ENCODE peak calls at places on chromosomes 13 and 19, in seven cellular contexts. One of them, this sample, is unnamed.

GRCh38 chr13:36454121-36454520 is 21.8 kb downstream of the CCNA1 start:
- DNase-seq in HCT116: no peak
- DNase-seq in GM12878: no peak
- DNase-seq in A549: no peak
- DNase-seq in K562: no peak
- DNase-seq in IMR-90: no peak
- DNase-seq in H1: no peak
- DNase-seq in this sample: no peak

GRCh38 chr13:96678801-96679200 is 315.5 kb downstream of the OXGR1 start:
- DNase-seq in H1: no peak
- DNase-seq in A549: no peak
- DNase-seq in K562: no peak
- DNase-seq in GM12878: no peak
- DNase-seq in HCT116: no peak
- DNase-seq in IMR-90: no peak
- DNase-seq in this sample: no peak

GRCh38 chr13:29937836-29938235 is 87.4 kb upstream of the UBL3 start:
- DNase-seq in HCT116: no peak
- DNase-seq in H1: no peak
- DNase-seq in GM12878: no peak
- DNase-seq in A549: no peak
- DNase-seq in K562: no peak
- DNase-seq in IMR-90: no peak
- DNase-seq in this sample: no peak

GRCh38 chr19:46670874-46671273 is 9.9 kb upstream of the DACT3 start:
- DNase-seq in A549: no peak
- DNase-seq in H1: no peak
- DNase-seq in HCT116: no peak
- DNase-seq in K562: no peak
- DNase-seq in GM12878: no peak
- DNase-seq in IMR-90: peak
- DNase-seq in this sample: no peak

GRCh38 chr13:39317284-39317683 is 279.0 kb downstream of the NHLRC3 start:
- DNase-seq in GM12878: no peak
- DNase-seq in K562: no peak
- DNase-seq in IMR-90: peak
- DNase-seq in H1: no peak
- DNase-seq in A549: no peak
- DNase-seq in HCT116: no peak
- DNase-seq in this sample: no peak

GRCh38 chr19:50417850-50418185 is 920 bp upstream of the SPIB start:
- DNase-seq in H1: no peak
- DNase-seq in IMR-90: no peak
- DNase-seq in A549: no peak
- DNase-seq in GM12878: no peak
- DNase-seq in HCT116: no peak
- DNase-seq in K562: no peak
- DNase-seq in this sample: no peak

GRCh38 chr13:90502143-90502542 is 845.3 kb upstream of the MIR17HG start:
- DNase-seq in A549: no peak
- DNase-seq in HCT116: no peak
- DNase-seq in GM12878: no peak
- DNase-seq in K562: no peak
- DNase-seq in H1: no peak
- DNase-seq in IMR-90: no peak
- DNase-seq in this sample: no peak

GRCh38 chr19:18428173-18428836 is 9.1 kb downstream of the SSBP4 start:
- DNase-seq in K562: no peak
- DNase-seq in HCT116: no peak
- DNase-seq in H1: no peak
- DNase-seq in GM12878: no peak
- DNase-seq in A549: no peak
- DNase-seq in IMR-90: no peak
- DNase-seq in this sample: no peak

GRCh38 chr13:96690998-96691397 is 303.3 kb downstream of the OXGR1 start:
- DNase-seq in H1: no peak
- DNase-seq in K562: no peak
- DNase-seq in A549: no peak
- DNase-seq in GM12878: no peak
- DNase-seq in IMR-90: no peak
- DNase-seq in HCT116: no peak
- DNase-seq in this sample: no peak

GRCh38 chr19:13906525-13906904 is 514 bp downstream of the CC2D1A start:
- DNase-seq in HCT116: no peak
- DNase-seq in H1: no peak
- DNase-seq in A549: no peak
- DNase-seq in GM12878: no peak
- DNase-seq in IMR-90: no peak
- DNase-seq in K562: peak
- DNase-seq in this sample: peak

GRCh38 chr13:40063278-40063698 is 407.8 kb downstream of the COG6 start:
- DNase-seq in HCT116: no peak
- DNase-seq in A549: no peak
- DNase-seq in K562: no peak
- DNase-seq in H1: no peak
- DNase-seq in IMR-90: no peak
- DNase-seq in GM12878: no peak
- DNase-seq in this sample: no peak

GRCh38 chr13:34730966-34731365 is 211.1 kb upstream of the NBEA start:
- DNase-seq in IMR-90: no peak
- DNase-seq in H1: no peak
- DNase-seq in HCT116: no peak
- DNase-seq in GM12878: no peak
- DNase-seq in K562: no peak
- DNase-seq in A549: no peak
- DNase-seq in this sample: no peak

GRCh38 chr19:48638831-48639381 is 1.7 kb upstream of the DBP start:
- DNase-seq in IMR-90: no peak
- DNase-seq in HCT116: no peak
- DNase-seq in GM12878: no peak
- DNase-seq in H1: peak
- DNase-seq in A549: no peak
- DNase-seq in K562: peak
- DNase-seq in this sample: no peak

GRCh38 chr13:41139296-41139966 is 6.8 kb upstream of the KBTBD6 start:
- DNase-seq in A549: no peak
- DNase-seq in IMR-90: peak
- DNase-seq in GM12878: no peak
- DNase-seq in K562: no peak
- DNase-seq in HCT116: no peak
- DNase-seq in H1: no peak
- DNase-seq in this sample: no peak

GRCh38 chr13:51826606-51827005 is 18.4 kb downstream of the TMEM272 start:
- DNase-seq in IMR-90: no peak
- DNase-seq in K562: no peak
- DNase-seq in GM12878: no peak
- DNase-seq in H1: no peak
- DNase-seq in A549: no peak
- DNase-seq in HCT116: no peak
- DNase-seq in this sample: no peak

GRCh38 chr19:55461974-55462628 is 659 bp upstream of the ISOC2 start:
- DNase-seq in GM12878: no peak
- DNase-seq in IMR-90: peak
- DNase-seq in HCT116: no peak
- DNase-seq in A549: no peak
- DNase-seq in H1: no peak
- DNase-seq in K562: peak
- DNase-seq in this sample: peak

GRCh38 chr19:44637390-44637764 is 6.3 kb upstream of the PVR start:
- DNase-seq in K562: no peak
- DNase-seq in HCT116: no peak
- DNase-seq in H1: no peak
- DNase-seq in IMR-90: no peak
- DNase-seq in GM12878: no peak
- DNase-seq in A549: no peak
- DNase-seq in this sample: no peak

GRCh38 chr19:33407140-33407551 is 33.6 kb downstream of the CEBPG start:
- DNase-seq in A549: no peak
- DNase-seq in H1: no peak
- DNase-seq in K562: no peak
- DNase-seq in IMR-90: no peak
- DNase-seq in GM12878: no peak
- DNase-seq in HCT116: no peak
- DNase-seq in this sample: no peak

GRCh38 chr19:57321164-57321563 is 892 bp downstream of the ZNF543 start:
- DNase-seq in GM12878: no peak
- DNase-seq in IMR-90: no peak
- DNase-seq in HCT116: no peak
- DNase-seq in K562: no peak
- DNase-seq in A549: no peak
- DNase-seq in H1: no peak
- DNase-seq in this sample: no peak

GRCh38 chr19:2113436-2114211 is 16.9 kb downstream of the IZUMO4 start:
- DNase-seq in GM12878: no peak
- DNase-seq in K562: no peak
- DNase-seq in A549: no peak
- DNase-seq in HCT116: no peak
- DNase-seq in H1: no peak
- DNase-seq in IMR-90: no peak
- DNase-seq in this sample: no peak

GRCh38 chr19:48170817-48171347 is 402 bp downstream of the ZSWIM9 start:
- DNase-seq in HCT116: no peak
- DNase-seq in GM12878: no peak
- DNase-seq in A549: no peak
- DNase-seq in K562: no peak
- DNase-seq in IMR-90: no peak
- DNase-seq in H1: no peak
- DNase-seq in this sample: no peak

GRCh38 chr13:61414686-61415664 is 674 bp downstream of the PCDH20 start:
- DNase-seq in K562: no peak
- DNase-seq in GM12878: no peak
- DNase-seq in H1: peak
- DNase-seq in HCT116: no peak
- DNase-seq in A549: no peak
- DNase-seq in IMR-90: no peak
- DNase-seq in this sample: peak

GRCh38 chr19:48468806-48469055 is 438 bp upstream of the CYTH2 start:
- DNase-seq in IMR-90: no peak
- DNase-seq in GM12878: no peak
- DNase-seq in A549: no peak
- DNase-seq in H1: no peak
- DNase-seq in HCT116: no peak
- DNase-seq in K562: no peak
- DNase-seq in this sample: no peak

DNA sequence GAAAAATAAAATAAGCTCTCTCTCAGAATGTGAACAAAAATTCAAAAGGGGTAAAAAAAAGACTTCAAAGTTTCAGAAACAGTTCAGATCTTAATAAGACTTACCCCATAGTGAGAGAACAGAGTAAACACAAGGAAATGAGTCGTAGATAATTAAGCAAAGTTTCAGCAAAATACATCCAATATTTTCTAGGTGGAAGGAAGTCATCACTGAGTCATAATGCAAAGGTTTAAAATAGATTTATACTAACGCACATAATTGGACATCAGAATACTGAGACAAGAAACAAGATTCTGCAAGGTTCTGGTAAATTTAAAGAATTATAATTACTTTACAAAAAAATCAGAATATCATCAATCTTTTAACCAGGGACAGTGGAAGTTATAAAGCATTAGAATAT is 1370.7 kb upstream of the ATXN8OS start:
- DNase-seq in HCT116: no peak
- DNase-seq in K562: no peak
- DNase-seq in GM12878: no peak
- DNase-seq in H1: no peak
- DNase-seq in IMR-90: no peak
- DNase-seq in A549: no peak
- DNase-seq in this sample: no peak
- TF ChIP-seq CEBPB in HCT116: no peak
- TF ChIP-seq CEBPB in K562: no peak
- TF ChIP-seq CEBPB in GM12878: no peak
- TF ChIP-seq CEBPB in H1: no peak
- TF ChIP-seq CEBPB in IMR-90: no peak
- TF ChIP-seq CEBPB in A549: no peak
- TF ChIP-seq CEBPB in this sample: no peak

DNA sequence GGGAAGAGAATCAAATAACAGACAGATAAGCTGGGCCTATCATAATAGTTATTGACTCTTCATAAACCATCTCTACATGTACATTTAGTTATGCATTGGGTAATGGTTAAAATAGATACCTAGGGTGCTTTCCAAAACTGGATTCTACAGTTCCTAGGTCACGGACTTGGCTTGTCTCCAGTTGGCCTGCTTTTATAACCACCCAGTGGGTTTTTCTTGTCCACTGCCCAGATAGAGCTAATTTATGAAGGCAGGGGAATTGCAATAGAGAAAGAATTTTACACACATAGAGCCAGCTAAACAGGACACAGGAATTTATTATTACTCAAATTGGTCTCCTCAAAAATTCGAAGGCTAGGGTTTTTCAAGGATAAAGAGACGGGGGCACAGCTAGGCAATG is 97.3 kb downstream of the FAM216B start:
- DNase-seq in IMR-90: no peak
- DNase-seq in K562: no peak
- DNase-seq in A549: no peak
- DNase-seq in GM12878: no peak
- DNase-seq in H1: no peak
- DNase-seq in HCT116: no peak
- DNase-seq in this sample: no peak
- TF ChIP-seq CEBPB in IMR-90: no peak
- TF ChIP-seq CEBPB in K562: no peak
- TF ChIP-seq CEBPB in A549: no peak
- TF ChIP-seq CEBPB in GM12878: no peak
- TF ChIP-seq CEBPB in H1: no peak
- TF ChIP-seq CEBPB in HCT116: no peak
- TF ChIP-seq CEBPB in this sample: no peak

GRCh38 chr19:32372726-32373613 is 27.6 kb downstream of the ZNF507 start:
- DNase-seq in IMR-90: no peak
- DNase-seq in HCT116: no peak
- DNase-seq in H1: no peak
- DNase-seq in A549: no peak
- DNase-seq in GM12878: no peak
- DNase-seq in K562: no peak
- DNase-seq in this sample: peak
- TF ChIP-seq CEBPB in IMR-90: no peak
- TF ChIP-seq CEBPB in HCT116: no peak
- TF ChIP-seq CEBPB in H1: no peak
- TF ChIP-seq CEBPB in A549: peak
- TF ChIP-seq CEBPB in GM12878: no peak
- TF ChIP-seq CEBPB in K562: no peak
- TF ChIP-seq CEBPB in this sample: no peak

DNA sequence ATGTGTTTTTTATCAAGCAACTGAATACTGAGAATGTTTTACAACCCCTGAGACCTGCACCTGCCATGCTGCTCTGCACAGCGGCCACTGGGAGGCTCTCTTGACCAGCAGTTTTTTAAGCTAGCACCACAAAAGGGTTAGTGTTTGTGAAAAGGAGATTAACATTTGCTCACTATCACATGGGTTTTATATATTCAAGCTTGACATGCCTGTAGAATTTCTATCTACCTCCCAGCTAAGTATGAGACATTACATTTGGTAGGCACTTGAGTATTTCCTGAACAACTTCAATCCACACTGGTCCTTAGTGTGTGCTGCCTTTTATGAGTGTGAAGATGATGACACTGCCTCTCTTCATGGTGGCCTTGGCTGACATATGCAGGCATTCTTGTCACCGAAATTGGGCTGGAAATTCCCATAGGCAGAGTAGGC is 1238.9 kb downstream of the UQCRFS1 start:
- DNase-seq in H1: peak
- DNase-seq in IMR-90: no peak
- DNase-seq in A549: peak
- DNase-seq in GM12878: peak
- DNase-seq in K562: peak
- DNase-seq in HCT116: no peak
- DNase-seq in this sample: peak
- TF ChIP-seq CEBPB in H1: no peak
- TF ChIP-seq CEBPB in IMR-90: no peak
- TF ChIP-seq CEBPB in A549: no peak
- TF ChIP-seq CEBPB in GM12878: no peak
- TF ChIP-seq CEBPB in K562: no peak
- TF ChIP-seq CEBPB in HCT116: no peak
- TF ChIP-seq CEBPB in this sample: no peak

This sample was measured in HepG2.